ENCODE peak calls at places on chromosome 14, in five cellular contexts. One of them, this sample, is unnamed. For H3K27me3, the result is how much of the 10 kb centered on the place peaks cover.

GRCh38 chr14:91237219-91237618 is 7.3 kb downstream of the GPR68 start:
- DNase-seq in psoas muscle: no peak
- DNase-seq in IMR-90: peak
- DNase-seq in stomach: no peak
- DNase-seq in brain microvascular endothelial cell: peak
- DNase-seq in this sample: peak

GRCh38 chr14:65847065-65847847 is 434.7 kb downstream of the FUT8 start:
- DNase-seq in psoas muscle: no peak
- DNase-seq in IMR-90: no peak
- DNase-seq in stomach: no peak
- DNase-seq in brain microvascular endothelial cell: no peak
- DNase-seq in this sample: no peak

GRCh38 chr14:91227183-91227628 is 17.3 kb downstream of the GPR68 start:
- DNase-seq in psoas muscle: no peak
- DNase-seq in IMR-90: no peak
- DNase-seq in stomach: no peak
- DNase-seq in brain microvascular endothelial cell: no peak
- DNase-seq in this sample: no peak

GRCh38 chr14:99572173-99572999 is 31.6 kb downstream of the CCDC85C start:
- DNase-seq in psoas muscle: no peak
- DNase-seq in IMR-90: no peak
- DNase-seq in stomach: no peak
- DNase-seq in brain microvascular endothelial cell: no peak
- DNase-seq in this sample: no peak

GRCh38 chr14:28879571-28879970 is 113.0 kb downstream of the FOXG1 start:
- DNase-seq in psoas muscle: no peak
- DNase-seq in IMR-90: no peak
- DNase-seq in stomach: no peak
- DNase-seq in brain microvascular endothelial cell: no peak
- DNase-seq in this sample: no peak

GRCh38 chr14:90969493-90970166 is 90.8 kb downstream of the RPS6KA5 start:
- DNase-seq in psoas muscle: no peak
- DNase-seq in IMR-90: no peak
- DNase-seq in stomach: no peak
- DNase-seq in brain microvascular endothelial cell: no peak
- DNase-seq in this sample: no peak

GRCh38 chr14:23569443-23570151 is 2.0 kb upstream of the AP1G2 start:
- DNase-seq in psoas muscle: no peak
- DNase-seq in IMR-90: no peak
- DNase-seq in stomach: no peak
- DNase-seq in brain microvascular endothelial cell: no peak
- DNase-seq in this sample: no peak

GRCh38 chr14:74400328-74400727 is 25.7 kb downstream of the SYNDIG1L start:
- DNase-seq in psoas muscle: no peak
- DNase-seq in IMR-90: no peak
- DNase-seq in stomach: no peak
- DNase-seq in brain microvascular endothelial cell: peak
- DNase-seq in this sample: no peak

GRCh38 chr14:102537981-102538597 is 28.5 kb upstream of the ANKRD9 start:
- DNase-seq in psoas muscle: no peak
- DNase-seq in IMR-90: no peak
- DNase-seq in stomach: no peak
- DNase-seq in brain microvascular endothelial cell: no peak
- DNase-seq in this sample: no peak

GRCh38 chr14:90403065-90403464 is 6.2 kb downstream of the CALM1 start:
- DNase-seq in psoas muscle: no peak
- DNase-seq in IMR-90: no peak
- DNase-seq in stomach: no peak
- DNase-seq in brain microvascular endothelial cell: no peak
- DNase-seq in this sample: no peak

GRCh38 chr14:65044596-65044959 is 57.7 kb downstream of the MAX start:
- DNase-seq in psoas muscle: no peak
- DNase-seq in IMR-90: no peak
- DNase-seq in stomach: no peak
- DNase-seq in brain microvascular endothelial cell: no peak
- DNase-seq in this sample: no peak

GRCh38 chr14:73833530-73834257 is 17.9 kb upstream of the PTGR2 start:
- DNase-seq in psoas muscle: no peak
- DNase-seq in IMR-90: peak
- DNase-seq in stomach: no peak
- DNase-seq in brain microvascular endothelial cell: no peak
- DNase-seq in this sample: no peak

GRCh38 chr14:68507544-68508081 is 285.3 kb downstream of the ZFP36L1 start:
- DNase-seq in psoas muscle: no peak
- DNase-seq in IMR-90: no peak
- DNase-seq in stomach: no peak
- DNase-seq in brain microvascular endothelial cell: no peak
- DNase-seq in this sample: no peak

DNA sequence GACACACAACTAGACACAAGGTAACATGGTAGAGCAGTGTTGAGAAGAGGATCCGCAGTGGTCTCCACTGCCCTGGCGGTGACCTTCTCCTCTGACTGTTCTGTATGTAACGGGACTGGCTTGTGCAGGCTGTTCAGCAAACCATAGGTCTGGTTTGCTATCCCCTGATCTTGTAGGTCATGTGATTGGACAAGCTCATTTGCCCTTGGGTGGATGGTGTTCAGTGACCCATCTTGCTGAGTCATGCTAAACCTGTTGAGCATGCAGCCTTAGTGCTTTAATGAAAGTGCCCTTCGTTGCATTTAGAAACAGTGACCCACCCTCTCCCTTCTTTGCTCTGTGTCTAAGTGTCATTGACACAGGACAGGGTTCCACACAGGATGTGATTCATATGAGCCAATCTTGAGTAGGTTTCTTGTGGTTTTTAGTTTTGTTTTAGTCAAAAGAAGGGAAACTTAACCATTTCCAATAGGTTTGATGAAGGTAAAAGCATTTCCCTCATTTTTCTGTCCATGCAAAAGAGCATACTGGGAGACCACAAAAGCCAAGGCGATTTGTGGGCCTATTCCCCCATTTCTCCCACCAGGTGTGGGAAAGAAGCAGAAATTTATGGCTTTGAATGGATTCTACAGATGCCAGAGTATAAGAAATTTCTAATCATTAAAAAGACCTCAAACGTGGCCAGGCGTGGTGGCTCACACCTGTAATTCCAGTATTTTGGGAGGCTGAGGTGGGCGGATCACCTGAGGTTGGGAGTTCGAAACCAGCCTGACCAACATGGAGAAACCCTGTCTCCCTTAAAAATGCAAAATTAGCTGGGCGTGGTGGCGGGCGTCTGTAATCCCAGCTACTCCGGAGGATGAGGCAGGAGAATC is 32.6 kb upstream of the HIF1A start:
- DNase-seq in psoas muscle: no peak
- DNase-seq in IMR-90: peak
- DNase-seq in stomach: peak
- DNase-seq in brain microvascular endothelial cell: peak
- DNase-seq in this sample: no peak
- TF ChIP-seq CTCF in psoas muscle: no peak
- TF ChIP-seq CTCF in IMR-90: no peak
- TF ChIP-seq CTCF in stomach: no peak
- TF ChIP-seq CTCF in brain microvascular endothelial cell: no peak
- TF ChIP-seq CTCF in this sample: no peak

GRCh38 chr14:59919582-59920377 is at the start of gene LRRC9:
- DNase-seq in psoas muscle: peak
- DNase-seq in IMR-90: no peak
- DNase-seq in stomach: no peak
- DNase-seq in brain microvascular endothelial cell: no peak
- DNase-seq in this sample: no peak
- H3K4me3 ChIP-seq in psoas muscle: peak
- H3K4me3 ChIP-seq in IMR-90: peak
- H3K4me3 ChIP-seq in stomach: peak
- H3K4me3 ChIP-seq in brain microvascular endothelial cell: peak
- H3K4me3 ChIP-seq in this sample: peak

GRCh38 chr14:70023871-70024270 is 144.7 kb downstream of the SMOC1 start:
- DNase-seq in psoas muscle: no peak
- DNase-seq in IMR-90: peak
- DNase-seq in stomach: no peak
- DNase-seq in brain microvascular endothelial cell: no peak
- DNase-seq in this sample: no peak
- H3K27me3 ChIP-seq in psoas muscle: under half
- H3K27me3 ChIP-seq in IMR-90: under half
- H3K27me3 ChIP-seq in stomach: under half
- H3K27me3 ChIP-seq in brain microvascular endothelial cell: under half
- H3K27me3 ChIP-seq in this sample: under half

DNA sequence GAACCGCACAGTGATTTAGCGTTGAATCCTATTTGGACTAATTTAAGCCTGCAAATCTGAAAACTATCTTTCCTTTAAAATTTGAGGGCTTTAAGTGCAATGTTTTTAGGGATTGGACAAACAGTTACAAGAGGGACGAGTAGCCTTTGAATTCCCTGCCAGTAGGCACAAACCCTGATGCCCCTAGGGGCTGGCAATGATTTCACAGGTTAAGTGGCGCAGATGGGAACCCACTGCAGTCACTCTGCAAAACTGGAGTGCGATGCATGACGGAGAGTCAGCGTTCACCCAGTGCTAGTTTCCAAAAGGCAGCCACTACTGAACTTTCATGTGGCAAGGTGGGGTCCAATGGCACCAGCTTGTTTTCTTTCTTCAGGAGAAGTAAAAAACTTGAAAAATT is 99.4 kb upstream of the FRMD6 start:
- DNase-seq in psoas muscle: no peak
- DNase-seq in IMR-90: no peak
- DNase-seq in stomach: no peak
- DNase-seq in brain microvascular endothelial cell: no peak
- DNase-seq in this sample: no peak
- TF ChIP-seq CTCF in psoas muscle: no peak
- TF ChIP-seq CTCF in IMR-90: no peak
- TF ChIP-seq CTCF in stomach: no peak
- TF ChIP-seq CTCF in brain microvascular endothelial cell: peak
- TF ChIP-seq CTCF in this sample: no peak

DNA sequence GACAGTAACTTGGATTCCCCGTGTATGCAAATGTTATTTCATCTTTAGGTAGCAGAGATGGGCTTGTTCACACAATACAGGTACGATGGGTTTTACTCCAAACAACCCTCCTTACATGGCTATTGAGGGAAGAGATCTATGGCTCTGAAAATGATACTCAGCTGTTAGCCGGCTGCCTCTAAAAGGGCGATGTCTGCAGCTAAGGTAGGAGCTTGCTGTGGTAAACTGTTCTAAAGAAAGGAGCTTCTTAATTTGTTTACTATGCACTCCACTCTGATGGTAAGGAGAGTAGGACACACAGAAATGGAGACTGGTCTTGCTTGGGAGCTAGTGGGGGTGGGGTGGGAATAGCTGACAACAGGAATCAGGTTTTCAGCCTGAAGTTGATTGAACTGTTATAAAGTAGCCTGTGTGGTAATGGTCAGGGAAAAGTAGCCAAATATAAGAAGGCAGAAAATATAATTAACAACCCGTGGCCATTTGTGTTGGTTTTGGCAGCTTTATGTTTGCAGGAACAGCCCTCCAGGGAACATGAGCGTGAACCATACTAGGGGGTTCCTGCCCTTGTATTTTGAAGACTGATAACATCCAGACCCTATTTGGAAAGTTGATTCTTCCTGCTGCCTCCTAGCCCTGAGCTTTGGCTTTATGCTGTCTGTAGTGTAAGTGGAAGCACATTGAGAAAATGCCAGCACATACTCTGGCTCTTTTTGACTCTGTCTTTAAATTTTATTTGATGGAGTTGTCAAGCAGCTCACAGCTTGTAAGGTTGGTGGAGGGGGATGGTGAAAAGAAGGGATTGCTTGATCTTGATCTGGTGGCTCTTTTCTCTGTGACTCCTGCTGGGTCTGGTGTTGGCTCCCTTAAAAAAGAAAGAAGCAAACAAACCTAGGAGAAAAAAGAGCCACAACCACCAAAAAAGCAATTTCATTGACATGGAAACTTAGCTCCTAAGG is 929.8 kb downstream of the DIO2 start:
- DNase-seq in psoas muscle: no peak
- DNase-seq in IMR-90: no peak
- DNase-seq in stomach: no peak
- DNase-seq in brain microvascular endothelial cell: no peak
- DNase-seq in this sample: no peak
- H3K4me3 ChIP-seq in psoas muscle: no peak
- H3K4me3 ChIP-seq in IMR-90: peak
- H3K4me3 ChIP-seq in stomach: peak
- H3K4me3 ChIP-seq in brain microvascular endothelial cell: no peak
- H3K4me3 ChIP-seq in this sample: peak

GRCh38 chr14:36507847-36508417 is 12.1 kb downstream of the NKX2-1 start:
- DNase-seq in psoas muscle: no peak
- DNase-seq in IMR-90: no peak
- DNase-seq in stomach: no peak
- DNase-seq in brain microvascular endothelial cell: no peak
- DNase-seq in this sample: no peak
- H3K27me3 ChIP-seq in psoas muscle: half or more
- H3K27me3 ChIP-seq in IMR-90: half or more
- H3K27me3 ChIP-seq in stomach: half or more
- H3K27me3 ChIP-seq in brain microvascular endothelial cell: half or more
- H3K27me3 ChIP-seq in this sample: half or more

GRCh38 chr14:104792945-104793702 is 2.4 kb downstream of the AKT1 start:
- DNase-seq in psoas muscle: no peak
- DNase-seq in IMR-90: no peak
- DNase-seq in stomach: no peak
- DNase-seq in brain microvascular endothelial cell: no peak
- DNase-seq in this sample: no peak
- TF ChIP-seq CTCF in psoas muscle: no peak
- TF ChIP-seq CTCF in IMR-90: no peak
- TF ChIP-seq CTCF in stomach: no peak
- TF ChIP-seq CTCF in brain microvascular endothelial cell: peak
- TF ChIP-seq CTCF in this sample: no peak

This sample was measured in BJ.